ENCODE peak calls at places on chromosomes 7 and 10, in five cellular contexts. X is upper lobe of right lung, T is progenitor cell of endocrine pancreas, P is G401, F is NCI-H460. G is an unnamed sample.

GRCh38 chr10:31961675-31962074 is 33.0 kb upstream of the ARHGAP12 start:
- DNase-seq in X (no peak), T (no peak), P (peak), F (no peak), G (peak)

GRCh38 chr10:52807803-52808202 is 35.2 kb upstream of the MBL2 start:
- DNase-seq in X (no peak), T (no peak), P (no peak), F (no peak), G (no peak)

GRCh38 chr10:110212119-110213006 is 5.0 kb downstream of the MXI1 start:
- DNase-seq in X (no peak), T (no peak), P (peak), F (no peak), G (no peak)

GRCh38 chr7:138091073-138091472 is 14.8 kb downstream of the AKR1D1 start:
- DNase-seq in X (no peak), T (no peak), P (no peak), F (no peak), G (no peak)

GRCh38 chr7:112205348-112206237 is 606 bp downstream of the DOCK4 start:
- DNase-seq in X (peak), T (peak), P (peak), F (no peak), G (peak)

GRCh38 chr10:118873080-118873737 is 118.4 kb upstream of the CACUL1 start:
- DNase-seq in X (no peak), T (no peak), P (no peak), F (no peak), G (no peak)

GRCh38 chr10:128487517-128487916 is 361.3 kb upstream of the MKI67 start:
- DNase-seq in X (peak), T (no peak), P (no peak), F (no peak), G (no peak)

GRCh38 chr10:22029450-22030236 is 26.1 kb upstream of the DNAJC1 start:
- DNase-seq in X (no peak), T (no peak), P (no peak), F (no peak), G (no peak)

GRCh38 chr7:6375346-6376101 is 72.2 kb downstream of the DAGLB start:
- DNase-seq in X (no peak), T (no peak), P (no peak), F (no peak), G (peak)

GRCh38 chr7:45922810-45923209 is 1.7 kb upstream of the IGFBP3 start:
- DNase-seq in X (no peak), T (no peak), P (peak), F (peak), G (no peak)

GRCh38 chr7:92888-93672 is 99.3 kb upstream of the FAM20C start:
- DNase-seq in X (no peak), T (no peak), P (no peak), F (no peak), G (no peak)

GRCh38 chr7:37216923-37217322 is 231.7 kb downstream of the ELMO1 start:
- DNase-seq in X (no peak), T (no peak), P (no peak), F (no peak), G (no peak)

GRCh38 chr7:134885967-134886352 is 100.3 kb upstream of the AGBL3 start:
- DNase-seq in X (no peak), T (no peak), P (no peak), F (peak), G (no peak)

GRCh38 chr10:86968271-86968993 is at the start of gene ADIRF:
- DNase-seq in X (peak), T (no peak), P (no peak), F (no peak), G (peak)

GRCh38 chr10:121956111-121957061 is 18.6 kb downstream of the NSMCE4A start:
- DNase-seq in X (no peak), T (no peak), P (no peak), F (no peak), G (no peak)

GRCh38 chr7:55439627-55440026 is 74.5 kb downstream of the LANCL2 start:
- DNase-seq in X (peak), T (no peak), P (peak), F (no peak), G (no peak)

GRCh38 chr10:79166741-79167140 is 98.0 kb downstream of the ZMIZ1 start:
- DNase-seq in X (no peak), T (no peak), P (peak), F (no peak), G (peak)

GRCh38 chr7:18087031-18087686 is 59.5 kb upstream of the PRPS1L1 start:
- DNase-seq in X (peak), T (peak), P (peak), F (no peak), G (peak)

GRCh38 chr7:125511310-125511709 is 581.7 kb upstream of the POT1 start:
- DNase-seq in X (no peak), T (no peak), P (no peak), F (no peak), G (no peak)

GRCh38 chr10:12121673-12122072 is 7.8 kb upstream of the SEC61A2 start:
- DNase-seq in X (no peak), T (no peak), P (no peak), F (no peak), G (no peak)

GRCh38 chr7:54880326-54880989 is 121.4 kb upstream of the SEC61G start:
- DNase-seq in X (no peak), T (no peak), P (no peak), F (no peak), G (no peak)

GRCh38 chr7:24652551-24652950 is 79.3 kb downstream of the PALS2 start:
- DNase-seq in X (no peak), T (no peak), P (peak), F (no peak), G (no peak)

GRCh38 chr7:55244346-55244745 is 120.8 kb upstream of the LANCL2 start:
- DNase-seq in X (no peak), T (no peak), P (no peak), F (no peak), G (no peak)

GRCh38 chr10:47256753-47257336 is 43.2 kb upstream of the GDF10 start:
- DNase-seq in X (no peak), T (no peak), P (no peak), F (no peak), G (no peak)

GRCh38 chr10:75024971-75025523 is 86.4 kb upstream of the SAMD8 start:
- DNase-seq in X (no peak), T (no peak), P (peak), F (no peak), G (peak)

G was measured in NCI-H69.